ENCODE peak calls at places on chromosomes 2 and 18, in ten cellular contexts. K, X, T, G, L, A, Z, O, R and B are unnamed samples.

GRCh38 chr2:9215680-9216079 is 9.1 kb downstream of the ASAP2 start:
- DNase-seq in T (no peak), O (no peak), K (no peak), Z (no peak), X (no peak), R (no peak), A (no peak), G (no peak), L (no peak), B (no peak)

GRCh38 chr2:179454443-179455218 is 190.0 kb upstream of the SESTD1 start:
- DNase-seq in K (no peak), R (no peak), G (peak; percentile 77), O (no peak), A (no peak), T (no peak), X (no peak), L (no peak), Z (peak; percentile 86), B (no peak)

GRCh38 chr2:194883711-194884110 is 773.3 kb upstream of the SLC39A10 start:
- DNase-seq in K (no peak), G (no peak), T (no peak), R (no peak), O (no peak), L (no peak), A (no peak), X (no peak), Z (no peak), B (no peak)

GRCh38 chr18:37913051-37913450 is 347.5 kb upstream of the CELF4 start:
- DNase-seq in L (no peak), Z (no peak), R (no peak), X (no peak), T (no peak), G (no peak), A (no peak), O (no peak), K (no peak), B (no peak)

GRCh38 chr2:38184964-38185603 is 109.1 kb upstream of the CYP1B1 start:
- DNase-seq in K (no peak), O (no peak), R (no peak), X (no peak), G (no peak), T (no peak), A (no peak), Z (peak; percentile 55), L (no peak), B (peak; percentile 44)

GRCh38 chr2:152635635-152636298 is 81.5 kb downstream of the PRPF40A start:
- DNase-seq in L (peak; percentile 51), A (peak; percentile 40), T (peak; percentile 70), R (peak; percentile 46), Z (peak; percentile 68), O (peak; percentile 48), G (no peak), K (peak; percentile 42), X (peak; percentile 25), B (peak; percentile 68)

GRCh38 chr18:68456985-68457384 is 257.9 kb downstream of the TMX3 start:
- DNase-seq in R (no peak), Z (no peak), G (no peak), T (no peak), K (no peak), L (no peak), A (no peak), O (no peak), X (no peak), B (no peak)

GRCh38 chr2:136957044-136957443 is 191.7 kb downstream of the THSD7B start:
- DNase-seq in O (no peak), L (no peak), T (no peak), K (no peak), G (no peak), A (no peak), X (no peak), Z (no peak), R (no peak), B (no peak)

GRCh38 chr2:171762879-171763573 is 75.8 kb downstream of the DYNC1I2 start:
- DNase-seq in O (no peak), R (no peak), Z (peak; percentile 27), L (no peak), X (no peak), G (peak; percentile 5), T (no peak), A (no peak), K (no peak), B (peak; percentile 22)

GRCh38 chr18:32443356-32443755 is 27.3 kb downstream of the GAREM1 start:
- DNase-seq in L (no peak), T (no peak), A (no peak), X (no peak), G (no peak), O (no peak), Z (no peak), K (no peak), R (no peak), B (no peak)

GRCh38 chr2:142877265-142877756 is at the start of gene KYNU:
- DNase-seq in X (no peak), L (no peak), G (no peak), A (no peak), Z (peak; percentile 26), T (no peak), K (no peak), O (peak; percentile 32), R (no peak), B (peak; percentile 39)

GRCh38 chr2:108614659-108615058 is 80.4 kb downstream of the LIMS1 start:
- DNase-seq in G (no peak), Z (no peak), K (no peak), X (no peak), O (no peak), R (no peak), A (no peak), T (no peak), L (no peak), B (no peak)

GRCh38 chr18:47679864-47680263 is 250.6 kb downstream of the SMAD2 start:
- DNase-seq in Z (no peak), O (no peak), A (no peak), G (no peak), X (no peak), K (no peak), R (no peak), T (no peak), L (no peak), B (no peak)

GRCh38 chr2:127029652-127030051 is 77.3 kb downstream of the BIN1 start:
- DNase-seq in Z (no peak), R (no peak), A (no peak), X (no peak), T (no peak), K (no peak), L (no peak), G (no peak), O (no peak), B (no peak)

GRCh38 chr18:11310476-11311086 is 161.2 kb upstream of the PIEZO2 start:
- DNase-seq in A (no peak), L (peak; percentile 5), Z (peak; percentile 57), T (peak; percentile 45), O (no peak), R (peak; percentile 41), K (no peak), X (no peak), G (peak; percentile 46), B (peak; percentile 48)

GRCh38 chr2:239040152-239040761 is 192.4 kb downstream of the TWIST2 start:
- DNase-seq in G (no peak), O (no peak), L (no peak), K (no peak), X (no peak), A (no peak), Z (no peak), T (no peak), R (no peak), B (no peak)

GRCh38 chr2:238105506-238106338 is 5.6 kb downstream of the ESPNL start:
- DNase-seq in G (no peak), A (no peak), Z (no peak), O (peak; percentile 32), R (no peak), L (no peak), K (no peak), T (no peak), X (no peak), B (no peak)

GRCh38 chr2:170711196-170711773 is 3.9 kb upstream of the SP5 start:
- DNase-seq in X (no peak), R (no peak), T (no peak), L (no peak), K (no peak), G (no peak), O (no peak), A (no peak), Z (no peak), B (no peak)

GRCh38 chr2:215431778-215432758 is 3.8 kb downstream of the FN1 start:
- DNase-seq in O (no peak), X (no peak), A (no peak), R (no peak), L (no peak), K (no peak), T (no peak), G (no peak), Z (peak; percentile 70), B (no peak)

GRCh38 chr2:31270136-31270535 is 36.2 kb downstream of the EHD3 start:
- DNase-seq in T (no peak), O (no peak), R (no peak), Z (no peak), X (no peak), L (no peak), K (no peak), G (no peak), A (no peak), B (no peak)

GRCh38 chr2:43223412-43224040 is 2.9 kb downstream of the ZFP36L2 start:
- DNase-seq in O (no peak), Z (peak; percentile 52), G (no peak), X (no peak), K (no peak), L (no peak), T (no peak), R (no peak), A (no peak), B (no peak)

GRCh38 chr2:180520206-180520605 is 460.2 kb upstream of the UBE2E3 start:
- DNase-seq in Z (peak; percentile 38), K (no peak), O (no peak), A (no peak), G (no peak), R (peak; percentile 78), L (peak; percentile 34), T (peak; percentile 6), X (no peak), B (no peak)

GRCh38 chr2:37629529-37629928 is 41.9 kb downstream of the CDC42EP3 start:
- DNase-seq in T (no peak), A (no peak), L (no peak), G (no peak), K (no peak), R (no peak), Z (no peak), O (no peak), X (no peak), B (no peak)

GRCh38 chr2:229665158-229665557 is 49.2 kb downstream of the DNER start:
- DNase-seq in T (no peak), X (no peak), R (no peak), L (no peak), K (no peak), O (no peak), Z (no peak), G (no peak), A (no peak), B (no peak)

GRCh38 chr2:234795974-234796690 is 155.7 kb upstream of the SH3BP4 start:
- DNase-seq in G (no peak), R (no peak), A (no peak), K (no peak), O (no peak), L (no peak), X (no peak), T (no peak), Z (no peak), B (no peak)

GRCh38 chr2:84302513-84303412 is 156.3 kb downstream of the SUCLG1 start:
- DNase-seq in L (peak; percentile 62), Z (peak; percentile 57), K (no peak), A (no peak), R (peak; percentile 61), O (peak; percentile 30), T (peak; percentile 53), G (peak; percentile 19), X (no peak), B (peak; percentile 55)